ENCODE peak calls at places on chromosomes 13 and 19, in seven cellular contexts. Z is retinal pigment epithelial cell, K is fibroblast of villous mesenchyme, A is fibroblast of pulmonary artery, O is A549, V is ovary, I is mucosa of descending colon. U is an unnamed sample.

GRCh38 chr19:18610556-18611326 is 1.9 kb upstream of the TMEM59L start:
- DNase-seq in Z (no peak), K (no peak), A (no peak), O (no peak), V (no peak), I (no peak), U (no peak)

GRCh38 chr19:12779162-12779993 is 4.0 kb upstream of the HOOK2 start:
- DNase-seq in Z (no peak), K (peak), A (peak), O (peak), V (peak), I (peak), U (no peak)

GRCh38 chr13:80342541-80343371 is 1.8 kb upstream of the SPRY2 start:
- DNase-seq in Z (no peak), K (peak), A (peak), O (peak), V (peak), I (peak), U (peak)

GRCh38 chr19:58387338-58388174 is 487 bp downstream of the RPS5 start:
- DNase-seq in Z (no peak), K (no peak), A (no peak), O (no peak), V (no peak), I (no peak), U (no peak)

GRCh38 chr19:45607071-45608029 is 5.3 kb upstream of the GPR4 start:
- DNase-seq in Z (peak), K (peak), A (peak), O (peak), V (peak), I (peak), U (peak)

GRCh38 chr19:18097217-18097992 is at the start of gene MAST3:
- DNase-seq in Z (no peak), K (peak), A (peak), O (peak), V (peak), I (peak), U (peak)

GRCh38 chr19:23522431-23522830 is 127.2 kb upstream of the ZNF91 start:
- DNase-seq in Z (no peak), K (no peak), A (no peak), O (no peak), V (no peak), I (no peak), U (no peak)

GRCh38 chr13:33799950-33800592 is 17.9 kb upstream of the RFC3 start:
- DNase-seq in Z (peak), K (peak), A (peak), O (peak), V (no peak), I (no peak), U (no peak)

GRCh38 chr19:47109541-47110375 is 3.8 kb downstream of the ZC3H4 start:
- DNase-seq in Z (no peak), K (peak), A (peak), O (peak), V (no peak), I (peak), U (no peak)

GRCh38 chr19:10004617-10005016 is 5.7 kb downstream of the COL5A3 start:
- DNase-seq in Z (no peak), K (no peak), A (no peak), O (no peak), V (no peak), I (no peak), U (no peak)

GRCh38 chr19:44551850-44552249 is 22.4 kb upstream of the CEACAM20 start:
- DNase-seq in Z (no peak), K (no peak), A (no peak), O (no peak), V (no peak), I (no peak), U (no peak)

GRCh38 chr19:18701250-18701608 is 17.7 kb downstream of the CRTC1 start:
- DNase-seq in Z (no peak), K (no peak), A (no peak), O (no peak), V (no peak), I (no peak), U (no peak)

GRCh38 chr19:8147579-8147978 is 1.8 kb downstream of the FBN3 start:
- DNase-seq in Z (no peak), K (no peak), A (no peak), O (no peak), V (no peak), I (no peak), U (no peak)

GRCh38 chr13:41019027-41019487 is at the start of gene ELF1:
- DNase-seq in Z (peak), K (peak), A (peak), O (peak), V (peak), I (peak), U (peak)

GRCh38 chr13:98299954-98300350 is 122.9 kb upstream of the RNF113B start:
- DNase-seq in Z (no peak), K (peak), A (no peak), O (no peak), V (no peak), I (no peak), U (no peak)
- H3K4me3 ChIP-seq in Z (no peak), K (no peak), A (no peak), O (no peak), V (no peak), I (no peak), U (no peak)

DNA sequence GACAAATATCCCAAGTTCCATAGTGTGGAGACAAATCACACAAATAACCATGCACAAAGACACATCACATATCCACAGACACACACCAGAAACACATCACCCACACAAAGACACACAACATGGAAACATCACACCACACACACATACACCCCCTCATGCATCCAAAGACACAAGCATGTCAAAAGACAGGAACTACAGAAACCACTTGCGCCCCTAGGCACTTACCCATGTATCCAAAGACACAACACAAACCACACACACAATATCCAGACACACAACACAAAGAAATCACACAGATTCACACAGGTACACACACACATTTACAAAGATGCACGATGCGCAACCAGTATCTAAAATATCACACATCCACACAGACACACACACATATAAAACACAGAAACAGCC is 901 bp downstream of the DPF1 start:
- DNase-seq in Z (no peak), K (no peak), A (no peak), O (no peak), V (no peak), I (no peak), U (no peak)
- H3K4me3 ChIP-seq in Z (no peak), K (no peak), A (no peak), O (no peak), V (no peak), I (no peak), U (no peak)

GRCh38 chr19:54416695-54417491 is 1.6 kb downstream of the TTYH1 start:
- DNase-seq in Z (no peak), K (no peak), A (no peak), O (no peak), V (no peak), I (no peak), U (no peak)
- H3K4me3 ChIP-seq in Z (no peak), K (no peak), A (no peak), O (no peak), V (no peak), I (no peak), U (no peak)

DNA sequence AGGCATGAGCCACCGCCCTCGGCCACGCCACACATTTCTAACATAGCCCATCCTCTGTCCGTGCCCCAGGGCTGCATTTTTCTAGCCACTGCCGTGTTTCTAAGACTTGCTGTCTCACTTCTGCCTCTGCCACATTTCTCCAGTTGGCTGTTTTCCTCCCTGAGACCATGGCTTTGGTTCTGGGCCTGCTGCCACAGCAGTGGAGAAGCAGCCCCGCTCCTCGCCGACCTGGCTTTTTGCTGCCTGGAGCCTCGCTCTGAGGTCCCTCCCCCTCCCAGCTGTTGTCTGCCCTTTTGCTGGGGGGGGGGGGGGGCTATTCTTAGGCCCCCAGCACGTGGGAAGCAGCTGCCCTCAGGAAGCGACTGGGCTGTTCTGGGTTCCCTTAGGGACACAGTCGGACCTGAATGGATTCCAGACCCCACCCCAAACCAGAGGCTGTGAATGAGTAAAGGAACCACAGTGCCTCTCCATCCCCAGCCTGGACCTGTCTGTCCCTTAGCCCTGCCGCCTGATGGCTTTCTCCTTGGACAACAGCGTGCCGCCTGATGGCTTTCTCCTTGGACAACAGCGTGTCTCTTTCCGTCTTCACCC is 3.3 kb downstream of the GYS1 start:
- DNase-seq in Z (no peak), K (no peak), A (no peak), O (no peak), V (no peak), I (no peak), U (no peak)
- H3K4me3 ChIP-seq in Z (no peak), K (no peak), A (no peak), O (no peak), V (no peak), I (no peak), U (no peak)